ENCODE peak calls at places on chromosomes 12 and 14, in nine cellular contexts. H, D, T, R, U, Q, E, Y and K are unnamed samples.
A peak's percentile ranks its signal among the peaks of the same experiment; 100 is the strongest.

GRCh38 chr12:59637657-59638150 is 41.9 kb downstream of the SLC16A7 start:
- DNase-seq in Y (no peak), E (no peak), Q (no peak), U (no peak), T (no peak), H (no peak), D (no peak), R (no peak), K (no peak)

GRCh38 chr12:20142956-20143355 is 225.4 kb upstream of the PDE3A start:
- DNase-seq in Q (no peak), T (peak; percentile 54), E (no peak), R (no peak), Y (no peak), U (no peak), H (no peak), D (no peak), K (no peak)

GRCh38 chr12:110281549-110282342 is 699 bp downstream of the ATP2A2 start:
- DNase-seq in U (peak; percentile 14), D (peak; percentile 63), T (peak; percentile 55), Q (peak; percentile 24), R (no peak), E (peak; percentile 67), Y (peak; percentile 79), H (peak; percentile 24), K (peak; percentile 65)

GRCh38 chr12:5073838-5074237 is 30.2 kb downstream of the KCNA5 start:
- DNase-seq in H (no peak), R (peak; percentile 57), D (peak; percentile 4), Q (no peak), E (peak; percentile 43), Y (no peak), U (no peak), T (peak; percentile 15), K (no peak)

GRCh38 chr12:111664961-111665865 is 20.5 kb downstream of the BRAP start:
- DNase-seq in E (no peak), Y (no peak), U (no peak), T (no peak), Q (no peak), R (no peak), D (no peak), H (no peak), K (no peak)

GRCh38 chr14:68232643-68233055 is 413.1 kb downstream of the RAD51B start:
- DNase-seq in E (peak; percentile 99), U (no peak), T (peak; percentile 51), R (no peak), Q (peak; percentile 97), Y (peak; percentile 98), D (no peak), H (no peak), K (peak; percentile 99)

GRCh38 chr12:109606261-109607028 is 32.9 kb downstream of the MVK start:
- DNase-seq in H (no peak), U (no peak), R (peak; percentile 98), E (no peak), T (no peak), Y (no peak), D (no peak), Q (no peak), K (no peak)

GRCh38 chr14:32939254-32940065 is 781 bp downstream of the NPAS3 start:
- DNase-seq in H (no peak), U (no peak), Q (peak; percentile 25), T (peak; percentile 70), R (peak; percentile 87), D (peak; percentile 64), E (peak; percentile 60), Y (peak; percentile 55), K (peak; percentile 66)

GRCh38 chr12:122866950-122867607 is 28.8 kb downstream of the VPS37B start:
- DNase-seq in Q (no peak), H (no peak), E (no peak), R (no peak), D (no peak), U (no peak), T (no peak), Y (no peak), K (no peak)

GRCh38 chr12:2455410-2455809 is 339.4 kb upstream of the FKBP4 start:
- DNase-seq in Y (no peak), Q (no peak), U (no peak), D (no peak), T (no peak), E (no peak), H (no peak), R (no peak), K (no peak)

GRCh38 chr12:12718853-12719252 is 1.7 kb downstream of the CDKN1B start:
- DNase-seq in T (no peak), R (peak; percentile 43), Y (peak; percentile 38), H (no peak), E (peak; percentile 59), D (peak; percentile 54), Q (no peak), U (no peak), K (peak; percentile 59)

GRCh38 chr14:69818760-69819191 is 21.7 kb upstream of the SLC10A1 start:
- DNase-seq in H (peak; percentile 2), D (peak; percentile 84), U (peak; percentile 26), Q (peak; percentile 8), R (peak; percentile 84), Y (peak; percentile 61), T (peak; percentile 86), E (peak; percentile 67), K (peak; percentile 51)

GRCh38 chr14:57714487-57714899 is 151.4 kb downstream of the SLC35F4 start:
- DNase-seq in U (no peak), E (peak; percentile 0), D (no peak), H (no peak), Y (no peak), R (peak; percentile 60), Q (no peak), T (no peak), K (no peak)

GRCh38 chr12:14716848-14717444 is 20.5 kb upstream of the GUCY2C start:
- DNase-seq in Y (peak; percentile 62), U (peak; percentile 25), D (peak; percentile 73), T (peak; percentile 76), E (peak; percentile 58), R (peak; percentile 61), Q (peak; percentile 33), H (no peak), K (peak; percentile 43)

GRCh38 chr12:78470354-78471195 is 394.0 kb upstream of the SYT1 start:
- DNase-seq in E (peak; percentile 50), H (no peak), Q (peak; percentile 63), D (peak; percentile 29), Y (peak; percentile 74), R (peak; percentile 60), T (peak; percentile 73), U (no peak), K (peak; percentile 64)

GRCh38 chr14:54489318-54489683 is 521 bp upstream of the GMFB start:
- DNase-seq in Q (no peak), Y (no peak), T (no peak), D (no peak), R (no peak), U (no peak), H (no peak), E (no peak), K (no peak)

GRCh38 chr14:55884819-55885218 is 233.4 kb upstream of the PELI2 start:
- DNase-seq in Y (no peak), T (no peak), E (peak; percentile 44), D (no peak), R (no peak), U (no peak), H (no peak), Q (no peak), K (no peak)

GRCh38 chr12:84619053-84619452 is 293.5 kb downstream of the SLC6A15 start:
- DNase-seq in Y (peak; percentile 33), U (no peak), E (no peak), T (peak; percentile 32), R (no peak), H (no peak), Q (no peak), D (no peak), K (no peak)

GRCh38 chr14:105315211-105315721 is 718 bp downstream of the PACS2 start:
- DNase-seq in R (peak; percentile 66), U (peak; percentile 47), Q (no peak), E (peak; percentile 36), H (no peak), Y (peak; percentile 47), D (no peak), T (peak; percentile 11), K (peak; percentile 6)

GRCh38 chr12:29634057-29634456 is 136.6 kb upstream of the OVCH1 start:
- DNase-seq in Y (no peak), D (no peak), U (no peak), Q (no peak), E (no peak), T (no peak), H (no peak), R (no peak), K (peak; percentile 48)

GRCh38 chr12:115640929-115641328 is 636.6 kb downstream of the MED13L start:
- DNase-seq in E (peak; percentile 63), U (no peak), D (no peak), R (no peak), T (no peak), Q (no peak), Y (no peak), H (no peak), K (no peak)

GRCh38 chr12:105459760-105460325 is 129.4 kb downstream of the C12orf75 start:
- DNase-seq in D (no peak), Y (no peak), H (no peak), U (no peak), E (no peak), R (no peak), T (no peak), Q (no peak), K (no peak)

GRCh38 chr12:125470838-125471775 is 405.9 kb downstream of the AACS start:
- DNase-seq in Q (no peak), Y (no peak), R (no peak), H (no peak), D (no peak), T (no peak), E (no peak), U (no peak), K (no peak)